ENCODE peak calls at places on chromosome 21, in nine cellular contexts. Y is NCI-H446; U is amniotic epithelial cell; I is NCI-H2081; C is AG04450; A is iPS-NIHi11; J is NCI-H2107; K is activated CD8-positive, alpha-beta T cell treated with anti-CD3 and anti-CD28 coated beads, Interleukin-2, amount 10 ng/mL, durations not matched to agents 7 days and 5 days; V is iris pigment epithelial cell. Z is an unnamed sample.

GRCh38 chr21:44370027-44370735 is 16.8 kb downstream of the TRPM2 start:
- DNase-seq in Y (no peak), U (peak), I (no peak), C (no peak), A (peak), J (peak), K (no peak), V (peak), Z (peak)

GRCh38 chr21:15552914-15553491 is 176.8 kb upstream of the USP25 start:
- DNase-seq in Y (no peak), U (peak), I (no peak), C (no peak), A (peak), J (no peak), K (no peak), V (peak), Z (no peak)

GRCh38 chr21:46153259-46154154 is 1.9 kb downstream of the FTCD start:
- DNase-seq in Y (no peak), U (peak), I (no peak), C (no peak), A (peak), J (no peak), K (peak), V (peak), Z (peak)

GRCh38 chr21:42651515-42652401 is 1.7 kb upstream of the PDE9A start:
- DNase-seq in Y (peak), U (no peak), I (no peak), C (no peak), A (no peak), J (no peak), K (no peak), V (no peak), Z (no peak)

GRCh38 chr21:27741736-27742135 is 774.8 kb upstream of the ADAMTS5 start:
- DNase-seq in Y (no peak), U (no peak), I (no peak), C (no peak), A (no peak), J (no peak), K (no peak), V (no peak), Z (no peak)

GRCh38 chr21:31566611-31567010 is 92.9 kb upstream of the SOD1 start:
- DNase-seq in Y (no peak), U (no peak), I (no peak), C (no peak), A (no peak), J (no peak), K (no peak), V (no peak), Z (peak)

GRCh38 chr21:46621457-46622182 is 13.9 kb upstream of the PRMT2 start:
- DNase-seq in Y (no peak), U (no peak), I (no peak), C (no peak), A (no peak), J (no peak), K (peak), V (no peak), Z (no peak)

GRCh38 chr21:25528511-25528910 is 78.8 kb downstream of the MRPL39 start:
- DNase-seq in Y (peak), U (no peak), I (no peak), C (no peak), A (no peak), J (no peak), K (no peak), V (no peak), Z (no peak)

GRCh38 chr21:41216486-41216885 is 48.5 kb downstream of the BACE2 start:
- DNase-seq in Y (no peak), U (no peak), I (no peak), C (no peak), A (no peak), J (no peak), K (no peak), V (no peak), Z (peak)

GRCh38 chr21:18354947-18355346 is 48.6 kb downstream of the TMPRSS15 start:
- DNase-seq in Y (no peak), U (no peak), I (no peak), C (no peak), A (no peak), J (no peak), K (no peak), V (no peak), Z (no peak)

GRCh38 chr21:29232601-29233541 is 65.9 kb upstream of the BACH1 start:
- DNase-seq in Y (no peak), U (peak), I (no peak), C (no peak), A (no peak), J (no peak), K (no peak), V (peak), Z (no peak)

GRCh38 chr21:36491191-36491916 is 11.4 kb upstream of the CLDN14 start:
- DNase-seq in Y (no peak), U (no peak), I (peak), C (no peak), A (no peak), J (no peak), K (no peak), V (peak), Z (no peak)

GRCh38 chr21:37455504-37455911 is 88.9 kb downstream of the DYRK1A start:
- DNase-seq in Y (no peak), U (no peak), I (no peak), C (no peak), A (no peak), J (no peak), K (no peak), V (peak), Z (no peak)

GRCh38 chr21:42537106-42537742 is 23.6 kb downstream of the SLC37A1 start:
- DNase-seq in Y (no peak), U (no peak), I (peak), C (no peak), A (no peak), J (no peak), K (peak), V (no peak), Z (no peak)

GRCh38 chr21:42731264-42732032 is 78.0 kb downstream of the PDE9A start:
- DNase-seq in Y (no peak), U (no peak), I (no peak), C (no peak), A (no peak), J (no peak), K (no peak), V (no peak), Z (peak)

GRCh38 chr21:44263768-44264167 is 2.1 kb upstream of the DNMT3L start:
- DNase-seq in Y (no peak), U (no peak), I (no peak), C (no peak), A (no peak), J (no peak), K (no peak), V (no peak), Z (no peak)

GRCh38 chr21:46550511-46550941 is 54.4 kb downstream of the S100B start:
- DNase-seq in Y (no peak), U (no peak), I (no peak), C (no peak), A (no peak), J (no peak), K (peak), V (no peak), Z (no peak)

GRCh38 chr21:38930838-38931237 is 125.1 kb downstream of the ETS2 start:
- DNase-seq in Y (no peak), U (peak), I (no peak), C (peak), A (no peak), J (no peak), K (no peak), V (peak), Z (no peak)

GRCh38 chr21:37855568-37856391 is 60.5 kb downstream of the KCNJ6 start:
- DNase-seq in Y (peak), U (peak), I (no peak), C (peak), A (no peak), J (no peak), K (no peak), V (peak), Z (no peak)

GRCh38 chr21:38170283-38170682 is 86.5 kb upstream of the KCNJ15 start:
- DNase-seq in Y (no peak), U (peak), I (no peak), C (no peak), A (peak), J (no peak), K (no peak), V (no peak), Z (peak)

GRCh38 chr21:45590246-45590725 is 48.0 kb upstream of the SLC19A1 start:
- DNase-seq in Y (no peak), U (peak), I (no peak), C (no peak), A (peak), J (no peak), K (peak), V (peak), Z (peak)

GRCh38 chr21:43918385-43918947 is 53.4 kb downstream of the AGPAT3 start:
- DNase-seq in Y (no peak), U (no peak), I (no peak), C (no peak), A (no peak), J (no peak), K (no peak), V (no peak), Z (no peak)

GRCh38 chr21:41139951-41140350 is 28.0 kb upstream of the BACE2 start:
- DNase-seq in Y (no peak), U (no peak), I (no peak), C (no peak), A (no peak), J (no peak), K (no peak), V (no peak), Z (no peak)